ENCODE peak calls at places on chromosomes 1 and 21, in nine cellular contexts. One of them, this sample, is unnamed.
A peak's percentile ranks its signal among the peaks of the same experiment; 100 is the strongest.

GRCh38 chr1:47941609-47942237 is 55.5 kb downstream of the TRABD2B start:
- DNase-seq in T-cell: no peak
- DNase-seq in stromal cell of bone marrow: no peak
- DNase-seq in pons: no peak
- DNase-seq in stimulated activated CD4-positive, alpha-beta T cell treated with anti-CD3 and anti-CD28 coated beads, Interleukin-1b, Interleukin-23, amount 100 ng/mL, for 1 hour: no peak
- DNase-seq in amniotic stem cell: no peak
- DNase-seq in effector CD4-positive, alpha-beta T cell: no peak
- DNase-seq in Caco-2: no peak
- DNase-seq in activated T-helper 9 cell treated with anti-CD3 and anti-CD28 coated beads, Interleukin-2, amount 50 U/mL, for 16 hours: no peak
- DNase-seq in this sample: no peak

GRCh38 chr1:22530701-22531100 is 32.6 kb upstream of the EPHA8 start:
- DNase-seq in T-cell: no peak
- DNase-seq in stromal cell of bone marrow: no peak
- DNase-seq in pons: no peak
- DNase-seq in stimulated activated CD4-positive, alpha-beta T cell treated with anti-CD3 and anti-CD28 coated beads, Interleukin-1b, Interleukin-23, amount 100 ng/mL, for 1 hour: no peak
- DNase-seq in amniotic stem cell: no peak
- DNase-seq in effector CD4-positive, alpha-beta T cell: no peak
- DNase-seq in Caco-2: no peak
- DNase-seq in activated T-helper 9 cell treated with anti-CD3 and anti-CD28 coated beads, Interleukin-2, amount 50 U/mL, for 16 hours: no peak
- DNase-seq in this sample: no peak

GRCh38 chr1:159821171-159821867 is 5.4 kb upstream of the SLAMF8 start:
- DNase-seq in T-cell: no peak
- DNase-seq in stromal cell of bone marrow: no peak
- DNase-seq in pons: no peak
- DNase-seq in stimulated activated CD4-positive, alpha-beta T cell treated with anti-CD3 and anti-CD28 coated beads, Interleukin-1b, Interleukin-23, amount 100 ng/mL, for 1 hour: no peak
- DNase-seq in amniotic stem cell: no peak
- DNase-seq in effector CD4-positive, alpha-beta T cell: peak; percentile 21
- DNase-seq in Caco-2: no peak
- DNase-seq in activated T-helper 9 cell treated with anti-CD3 and anti-CD28 coated beads, Interleukin-2, amount 50 U/mL, for 16 hours: no peak
- DNase-seq in this sample: no peak

GRCh38 chr1:222829868-222830267 is 15.0 kb downstream of the DISP1 start:
- DNase-seq in T-cell: no peak
- DNase-seq in stromal cell of bone marrow: peak; percentile 36
- DNase-seq in pons: peak; percentile 24
- DNase-seq in stimulated activated CD4-positive, alpha-beta T cell treated with anti-CD3 and anti-CD28 coated beads, Interleukin-1b, Interleukin-23, amount 100 ng/mL, for 1 hour: no peak
- DNase-seq in amniotic stem cell: no peak
- DNase-seq in effector CD4-positive, alpha-beta T cell: no peak
- DNase-seq in Caco-2: no peak
- DNase-seq in activated T-helper 9 cell treated with anti-CD3 and anti-CD28 coated beads, Interleukin-2, amount 50 U/mL, for 16 hours: no peak
- DNase-seq in this sample: no peak

GRCh38 chr1:43005460-43006351 is 47.0 kb upstream of the SLC2A1 start:
- DNase-seq in T-cell: no peak
- DNase-seq in stromal cell of bone marrow: no peak
- DNase-seq in pons: no peak
- DNase-seq in stimulated activated CD4-positive, alpha-beta T cell treated with anti-CD3 and anti-CD28 coated beads, Interleukin-1b, Interleukin-23, amount 100 ng/mL, for 1 hour: no peak
- DNase-seq in amniotic stem cell: no peak
- DNase-seq in effector CD4-positive, alpha-beta T cell: no peak
- DNase-seq in Caco-2: peak; percentile 56
- DNase-seq in activated T-helper 9 cell treated with anti-CD3 and anti-CD28 coated beads, Interleukin-2, amount 50 U/mL, for 16 hours: no peak
- DNase-seq in this sample: no peak

GRCh38 chr1:22845536-22845935 is 127.1 kb downstream of the LACTBL1 start:
- DNase-seq in T-cell: no peak
- DNase-seq in stromal cell of bone marrow: no peak
- DNase-seq in pons: no peak
- DNase-seq in stimulated activated CD4-positive, alpha-beta T cell treated with anti-CD3 and anti-CD28 coated beads, Interleukin-1b, Interleukin-23, amount 100 ng/mL, for 1 hour: no peak
- DNase-seq in amniotic stem cell: no peak
- DNase-seq in effector CD4-positive, alpha-beta T cell: no peak
- DNase-seq in Caco-2: no peak
- DNase-seq in activated T-helper 9 cell treated with anti-CD3 and anti-CD28 coated beads, Interleukin-2, amount 50 U/mL, for 16 hours: no peak
- DNase-seq in this sample: no peak

GRCh38 chr1:212288614-212289013 is 3.4 kb downstream of the PPP2R5A start:
- DNase-seq in T-cell: no peak
- DNase-seq in stromal cell of bone marrow: peak; percentile 72
- DNase-seq in pons: no peak
- DNase-seq in stimulated activated CD4-positive, alpha-beta T cell treated with anti-CD3 and anti-CD28 coated beads, Interleukin-1b, Interleukin-23, amount 100 ng/mL, for 1 hour: no peak
- DNase-seq in amniotic stem cell: no peak
- DNase-seq in effector CD4-positive, alpha-beta T cell: no peak
- DNase-seq in Caco-2: no peak
- DNase-seq in activated T-helper 9 cell treated with anti-CD3 and anti-CD28 coated beads, Interleukin-2, amount 50 U/mL, for 16 hours: no peak
- DNase-seq in this sample: no peak

GRCh38 chr1:208977861-208978260 is 605.7 kb upstream of the CAMK1G start:
- DNase-seq in T-cell: no peak
- DNase-seq in stromal cell of bone marrow: peak; percentile 20
- DNase-seq in pons: no peak
- DNase-seq in stimulated activated CD4-positive, alpha-beta T cell treated with anti-CD3 and anti-CD28 coated beads, Interleukin-1b, Interleukin-23, amount 100 ng/mL, for 1 hour: no peak
- DNase-seq in amniotic stem cell: no peak
- DNase-seq in effector CD4-positive, alpha-beta T cell: no peak
- DNase-seq in Caco-2: no peak
- DNase-seq in activated T-helper 9 cell treated with anti-CD3 and anti-CD28 coated beads, Interleukin-2, amount 50 U/mL, for 16 hours: no peak
- DNase-seq in this sample: no peak

GRCh38 chr1:171611306-171611705 is 10.7 kb upstream of the MYOCOS start:
- DNase-seq in T-cell: no peak
- DNase-seq in stromal cell of bone marrow: peak; percentile 9
- DNase-seq in pons: no peak
- DNase-seq in stimulated activated CD4-positive, alpha-beta T cell treated with anti-CD3 and anti-CD28 coated beads, Interleukin-1b, Interleukin-23, amount 100 ng/mL, for 1 hour: no peak
- DNase-seq in amniotic stem cell: no peak
- DNase-seq in effector CD4-positive, alpha-beta T cell: no peak
- DNase-seq in Caco-2: no peak
- DNase-seq in activated T-helper 9 cell treated with anti-CD3 and anti-CD28 coated beads, Interleukin-2, amount 50 U/mL, for 16 hours: no peak
- DNase-seq in this sample: no peak

GRCh38 chr1:236795757-236796719 is 946 bp downstream of the MTR start:
- DNase-seq in T-cell: peak; percentile 70
- DNase-seq in stromal cell of bone marrow: peak; percentile 21
- DNase-seq in pons: no peak
- DNase-seq in stimulated activated CD4-positive, alpha-beta T cell treated with anti-CD3 and anti-CD28 coated beads, Interleukin-1b, Interleukin-23, amount 100 ng/mL, for 1 hour: no peak
- DNase-seq in amniotic stem cell: peak; percentile 25
- DNase-seq in effector CD4-positive, alpha-beta T cell: no peak
- DNase-seq in Caco-2: peak; percentile 57
- DNase-seq in activated T-helper 9 cell treated with anti-CD3 and anti-CD28 coated beads, Interleukin-2, amount 50 U/mL, for 16 hours: peak; percentile 63
- DNase-seq in this sample: no peak

GRCh38 chr1:15797614-15798390 is 9.6 kb downstream of the UQCRHL start:
- DNase-seq in T-cell: no peak
- DNase-seq in stromal cell of bone marrow: no peak
- DNase-seq in pons: no peak
- DNase-seq in stimulated activated CD4-positive, alpha-beta T cell treated with anti-CD3 and anti-CD28 coated beads, Interleukin-1b, Interleukin-23, amount 100 ng/mL, for 1 hour: no peak
- DNase-seq in amniotic stem cell: no peak
- DNase-seq in effector CD4-positive, alpha-beta T cell: no peak
- DNase-seq in Caco-2: peak; percentile 44
- DNase-seq in activated T-helper 9 cell treated with anti-CD3 and anti-CD28 coated beads, Interleukin-2, amount 50 U/mL, for 16 hours: no peak
- DNase-seq in this sample: no peak

GRCh38 chr21:42198949-42199348 is 20.0 kb upstream of the ABCG1 start:
- DNase-seq in T-cell: no peak
- DNase-seq in stromal cell of bone marrow: no peak
- DNase-seq in pons: no peak
- DNase-seq in stimulated activated CD4-positive, alpha-beta T cell treated with anti-CD3 and anti-CD28 coated beads, Interleukin-1b, Interleukin-23, amount 100 ng/mL, for 1 hour: no peak
- DNase-seq in amniotic stem cell: no peak
- DNase-seq in effector CD4-positive, alpha-beta T cell: no peak
- DNase-seq in Caco-2: no peak
- DNase-seq in activated T-helper 9 cell treated with anti-CD3 and anti-CD28 coated beads, Interleukin-2, amount 50 U/mL, for 16 hours: no peak
- DNase-seq in this sample: no peak

GRCh38 chr21:45029968-45030636 is 44.3 kb upstream of the ADARB1 start:
- DNase-seq in T-cell: no peak
- DNase-seq in stromal cell of bone marrow: no peak
- DNase-seq in pons: no peak
- DNase-seq in stimulated activated CD4-positive, alpha-beta T cell treated with anti-CD3 and anti-CD28 coated beads, Interleukin-1b, Interleukin-23, amount 100 ng/mL, for 1 hour: no peak
- DNase-seq in amniotic stem cell: no peak
- DNase-seq in effector CD4-positive, alpha-beta T cell: no peak
- DNase-seq in Caco-2: no peak
- DNase-seq in activated T-helper 9 cell treated with anti-CD3 and anti-CD28 coated beads, Interleukin-2, amount 50 U/mL, for 16 hours: no peak
- DNase-seq in this sample: no peak

GRCh38 chr1:147246910-147247655 is 4.6 kb downstream of the CHD1L start:
- DNase-seq in T-cell: no peak
- DNase-seq in stromal cell of bone marrow: no peak
- DNase-seq in pons: peak; percentile 61
- DNase-seq in stimulated activated CD4-positive, alpha-beta T cell treated with anti-CD3 and anti-CD28 coated beads, Interleukin-1b, Interleukin-23, amount 100 ng/mL, for 1 hour: no peak
- DNase-seq in amniotic stem cell: no peak
- DNase-seq in effector CD4-positive, alpha-beta T cell: no peak
- DNase-seq in Caco-2: no peak
- DNase-seq in activated T-helper 9 cell treated with anti-CD3 and anti-CD28 coated beads, Interleukin-2, amount 50 U/mL, for 16 hours: no peak
- DNase-seq in this sample: no peak

This sample was measured in CD8-positive, alpha-beta memory T cell.